ENCODE peak calls at places on chromosomes 6 and 20, in nine cellular contexts. A, S, T, O, H, Q, F, C and Z are unnamed samples.

GRCh38 chr6:47524136-47524840 is 46.7 kb downstream of the CD2AP start:
- DNase-seq in A (no peak), S (no peak), T (no peak), O (no peak), H (no peak), Q (no peak), F (no peak), C (no peak), Z (no peak)

GRCh38 chr20:49426395-49426794 is 56.1 kb downstream of the KCNB1 start:
- DNase-seq in A (no peak), S (no peak), T (no peak), O (no peak), H (no peak), Q (no peak), F (no peak), C (no peak), Z (no peak)

GRCh38 chr6:36116066-36116465 is 14.2 kb upstream of the MAPK13 start:
- DNase-seq in A (no peak), S (no peak), T (no peak), O (no peak), H (no peak), Q (no peak), F (no peak), C (no peak), Z (no peak)

GRCh38 chr6:154496191-154496590 is 14.3 kb downstream of the CNKSR3 start:
- DNase-seq in A (no peak), S (no peak), T (no peak), O (no peak), H (no peak), Q (no peak), F (no peak), C (no peak), Z (no peak)

GRCh38 chr6:42260972-42261371 is 43.3 kb upstream of the MRPS10 start:
- DNase-seq in A (no peak), S (no peak), T (no peak), O (no peak), H (no peak), Q (no peak), F (no peak), C (peak), Z (no peak)

GRCh38 chr6:158772851-158773371 is 46.3 kb downstream of the EZR start:
- DNase-seq in A (no peak), S (peak), T (no peak), O (peak), H (no peak), Q (no peak), F (no peak), C (no peak), Z (no peak)

GRCh38 chr6:111997863-111998191 is 56.1 kb upstream of the CCN6 start:
- DNase-seq in A (no peak), S (no peak), T (no peak), O (no peak), H (no peak), Q (no peak), F (no peak), C (no peak), Z (no peak)

GRCh38 chr20:62778601-62779416 is 17.5 kb upstream of the MRGBP start:
- DNase-seq in A (no peak), S (no peak), T (no peak), O (no peak), H (no peak), Q (no peak), F (no peak), C (no peak), Z (no peak)

GRCh38 chr6:153436346-153436745 is 305.3 kb upstream of the RGS17 start:
- DNase-seq in A (no peak), S (no peak), T (no peak), O (no peak), H (no peak), Q (no peak), F (no peak), C (no peak), Z (no peak)

GRCh38 chr20:59258103-59258705 is 42.2 kb upstream of the EDN3 start:
- DNase-seq in A (no peak), S (no peak), T (no peak), O (no peak), H (no peak), Q (no peak), F (no peak), C (no peak), Z (no peak)

GRCh38 chr6:47097092-47097945 is 55.2 kb upstream of the ADGRF1 start:
- DNase-seq in A (peak), S (peak), T (peak), O (peak), H (peak), Q (peak), F (peak), C (peak), Z (peak)

GRCh38 chr6:30990422-30991086 is 7.0 kb downstream of the MUC21 start:
- DNase-seq in A (no peak), S (no peak), T (no peak), O (no peak), H (no peak), Q (no peak), F (no peak), C (peak), Z (no peak)

GRCh38 chr6:110564703-110565421 is 88.4 kb upstream of the SLC22A16 start:
- DNase-seq in A (no peak), S (no peak), T (no peak), O (no peak), H (no peak), Q (no peak), F (no peak), C (no peak), Z (no peak)

GRCh38 chr6:110201141-110201848 is 21.1 kb downstream of the CDC40 start:
- DNase-seq in A (no peak), S (no peak), T (no peak), O (no peak), H (no peak), Q (no peak), F (no peak), C (no peak), Z (no peak)

GRCh38 chr6:4506806-4507205 is 269.4 kb upstream of the CDYL start:
- DNase-seq in A (no peak), S (no peak), T (no peak), O (no peak), H (no peak), Q (no peak), F (peak), C (no peak), Z (no peak)

GRCh38 chr6:119979862-119980261 is 630.3 kb upstream of the MAN1A1 start:
- DNase-seq in A (peak), S (no peak), T (no peak), O (no peak), H (no peak), Q (no peak), F (no peak), C (no peak), Z (no peak)

GRCh38 chr6:91097316-91097878 is 510.5 kb upstream of the MAP3K7 start:
- DNase-seq in A (no peak), S (no peak), T (no peak), O (no peak), H (no peak), Q (no peak), F (no peak), C (no peak), Z (no peak)

GRCh38 chr6:42813074-42813645 is 31.3 kb downstream of the BICRAL start:
- DNase-seq in A (no peak), S (no peak), T (no peak), O (no peak), H (no peak), Q (no peak), F (no peak), C (no peak), Z (no peak)

GRCh38 chr6:169974663-169975062 is 223.2 kb downstream of the ERMARD start:
- DNase-seq in A (no peak), S (no peak), T (no peak), O (no peak), H (no peak), Q (no peak), F (no peak), C (no peak), Z (no peak)